ENCODE peak calls at places on chromosomes 3 and 15, in seven cellular contexts. Q is CD4-positive, CD25-positive, alpha-beta regulatory T cell; U is ovary; X is IMR-90; O is naive thymus-derived CD4-positive, alpha-beta T cell; K is A549; H is breast epithelium. J is an unnamed sample. For H3K9me3, the result is how much of the 10 kb centered on the place peaks cover.

GRCh38 chr3:165854696-165855095 is 17.5 kb upstream of the BCHE start:
- DNase-seq in K (peak), O (no peak), H (no peak), X (no peak), Q (no peak), U (no peak), J (no peak)

GRCh38 chr15:89494941-89495637 is 1.3 kb downstream of the RHCG start:
- DNase-seq in U (no peak), Q (no peak), X (no peak), O (no peak), H (no peak), K (peak), J (no peak)

GRCh38 chr15:44710236-44711088 is 661 bp downstream of the PATL2 start:
- DNase-seq in O (no peak), Q (peak), H (no peak), K (peak), X (peak), U (no peak), J (no peak)

GRCh38 chr3:54999159-54999558 is 71.3 kb upstream of the LRTM1 start:
- DNase-seq in X (peak), K (peak), O (no peak), H (no peak), Q (no peak), U (no peak), J (no peak)

GRCh38 chr15:70284438-70285214 is 186.9 kb upstream of the TLE3 start:
- DNase-seq in Q (no peak), K (no peak), X (no peak), U (no peak), O (no peak), H (peak), J (no peak)

GRCh38 chr3:53350652-53351051 is 3.3 kb upstream of the DCP1A start:
- DNase-seq in O (no peak), K (peak), U (no peak), X (peak), H (no peak), Q (no peak), J (no peak)

GRCh38 chr3:139120336-139120971 is 75.8 kb upstream of the PRR23C start:
- DNase-seq in U (no peak), K (peak), H (no peak), O (no peak), X (peak), Q (no peak), J (no peak)

GRCh38 chr3:129118745-129119144 is 2.9 kb downstream of the RAB43 start:
- DNase-seq in X (no peak), Q (peak), U (no peak), H (no peak), K (no peak), O (peak), J (peak)

GRCh38 chr15:40443255-40443654 is 2.5 kb downstream of the BAHD1 start:
- DNase-seq in H (no peak), U (no peak), X (no peak), O (no peak), K (no peak), Q (no peak), J (no peak)

GRCh38 chr3:186879776-186880175 is 37.3 kb downstream of the ADIPOQ start:
- DNase-seq in H (no peak), U (no peak), K (no peak), O (no peak), Q (no peak), X (no peak), J (no peak)

GRCh38 chr3:186880392-186880791 is 37.9 kb downstream of the ADIPOQ start:
- DNase-seq in O (no peak), X (no peak), H (no peak), U (no peak), Q (no peak), K (no peak), J (no peak)

GRCh38 chr3:186882881-186883685 is 40.6 kb downstream of the ADIPOQ start:
- DNase-seq in H (no peak), Q (no peak), K (peak), U (no peak), X (peak), O (peak), J (no peak)

GRCh38 chr3:186883686-186884058 is 41.2 kb downstream of the ADIPOQ start:
- DNase-seq in Q (no peak), U (no peak), O (no peak), X (no peak), H (no peak), K (no peak), J (no peak)

DNA sequence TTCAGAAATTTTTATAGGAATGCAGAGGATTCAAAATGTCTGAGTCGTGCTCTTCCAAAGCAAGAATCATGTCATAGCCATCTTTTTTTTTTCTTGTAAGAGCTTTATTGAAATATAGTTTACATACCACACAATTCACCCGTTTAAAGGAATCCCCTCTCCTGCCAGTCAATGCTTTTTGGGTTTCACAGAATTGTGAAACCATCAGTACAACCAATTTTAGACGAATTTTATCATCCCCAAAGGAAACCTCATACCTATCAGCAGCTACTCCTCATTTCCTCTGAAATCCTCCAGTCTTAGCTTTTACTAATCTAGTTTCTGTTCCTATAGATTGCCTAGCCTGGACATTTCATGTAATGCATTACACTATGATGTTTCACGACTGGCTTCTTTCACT is 39.6 kb downstream of the ADIPOQ start:
- DNase-seq in U (no peak), K (no peak), Q (no peak), H (no peak), X (no peak), O (no peak), J (no peak)
- H3K9me3 ChIP-seq in U (under half), K (under half), Q (under half), H (under half), X (under half), O (under half), J (under half)

DNA sequence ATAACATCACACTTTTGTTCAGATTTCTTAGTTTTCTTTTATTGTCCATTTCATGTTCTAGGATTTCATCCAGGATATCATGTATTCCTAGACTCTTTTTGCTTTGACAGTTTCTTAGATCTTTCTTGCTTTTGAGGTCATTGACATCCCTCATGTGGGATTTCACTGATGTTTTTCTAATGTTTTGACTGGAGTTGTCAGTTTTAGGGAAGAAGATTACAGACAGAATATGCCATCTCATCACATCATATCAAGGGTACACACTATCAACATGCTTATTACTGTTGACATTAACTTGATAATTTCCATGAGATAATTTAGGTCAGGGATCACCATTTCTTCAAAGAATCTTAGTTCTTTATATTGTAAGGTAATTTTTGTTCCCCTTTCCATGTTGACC is 101.7 kb downstream of the NPAP1 start:
- DNase-seq in O (no peak), X (no peak), U (no peak), Q (no peak), K (no peak), H (no peak), J (no peak)
- H3K9me3 ChIP-seq in O (under half), X (under half), U (under half), Q (under half), K (under half), H (under half), J (under half)

DNA sequence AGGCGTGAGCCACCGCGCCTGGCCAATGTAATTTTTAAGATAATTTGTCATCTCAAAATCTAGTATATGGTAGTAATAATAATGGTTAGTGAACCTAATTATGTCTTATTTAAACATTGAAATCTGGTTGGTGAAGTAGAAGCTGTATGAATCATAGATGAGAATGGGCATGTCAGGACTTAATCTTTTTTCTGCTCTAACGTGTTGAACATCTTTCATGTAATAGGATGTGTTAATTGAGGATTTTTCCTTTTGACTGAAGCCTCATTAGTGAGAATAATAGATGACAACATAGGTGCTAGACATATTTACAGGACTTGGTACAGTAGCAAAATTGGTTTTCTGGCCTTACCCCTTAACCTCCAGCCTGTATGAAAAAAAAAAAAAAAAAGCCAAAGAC is 835.6 kb downstream of the IGSF11 start:
- DNase-seq in Q (no peak), O (no peak), U (no peak), H (no peak), K (no peak), X (no peak), J (no peak)
- H3K9me3 ChIP-seq in Q (under half), O (under half), U (under half), H (under half), K (under half), X (under half), J (under half)

DNA sequence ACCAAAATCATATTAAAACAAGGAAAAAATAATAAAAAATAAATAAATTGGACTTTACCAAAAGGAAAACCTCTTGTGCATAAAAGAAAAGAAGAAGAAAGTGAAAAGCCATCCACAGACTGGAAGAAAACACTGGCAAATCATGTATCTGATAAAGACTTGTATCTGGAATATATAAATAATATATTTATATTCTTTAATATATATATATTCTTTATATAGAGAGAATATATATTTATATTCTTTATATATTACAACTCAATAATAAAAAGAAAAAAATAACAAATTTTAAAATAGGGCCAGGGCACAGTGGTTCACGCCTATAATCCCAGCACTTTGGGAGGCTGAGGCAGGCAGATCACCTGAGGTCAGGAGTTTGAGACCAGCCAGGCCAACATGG is 27.1 kb upstream of the ZNF445 start:
- DNase-seq in H (no peak), O (no peak), X (no peak), Q (no peak), K (no peak), U (no peak), J (no peak)
- H3K9me3 ChIP-seq in H (under half), O (under half), X (under half), Q (under half), K (half or more), U (under half), J (under half)

GRCh38 chr15:20341901-20342605 is 199.5 kb downstream of the GOLGA6L6 start:
- DNase-seq in H (peak), X (no peak), K (peak), Q (no peak), U (no peak), O (peak), J (peak)
- H3K9me3 ChIP-seq in H (half or more), X (half or more), K (half or more), Q (under half), U (under half), O (under half), J (under half)

GRCh38 chr15:25733856-25734679 is 129.1 kb downstream of the ATP10A start:
- DNase-seq in H (no peak), Q (no peak), U (no peak), X (no peak), K (no peak), O (no peak), J (no peak)
- H3K9me3 ChIP-seq in H (under half), Q (under half), U (under half), X (under half), K (under half), O (under half), J (under half)

GRCh38 chr3:1855836-1856235 is 242.8 kb upstream of the CNTN4 start:
- DNase-seq in U (no peak), X (no peak), H (no peak), O (no peak), K (no peak), Q (no peak), J (no peak)

GRCh38 chr3:1847571-1847970 is 251.1 kb upstream of the CNTN4 start:
- DNase-seq in H (no peak), U (no peak), Q (no peak), K (no peak), O (no peak), X (no peak), J (no peak)

GRCh38 chr3:1848935-1849334 is 249.7 kb upstream of the CNTN4 start:
- DNase-seq in K (no peak), H (no peak), U (no peak), X (no peak), O (no peak), Q (no peak), J (no peak)

GRCh38 chr3:1852950-1853349 is 245.7 kb upstream of the CNTN4 start:
- DNase-seq in H (no peak), K (no peak), Q (no peak), X (no peak), O (no peak), U (no peak), J (no peak)
- H3K9me3 ChIP-seq in H (under half), K (under half), Q (under half), X (under half), O (under half), U (under half), J (under half)

J was measured in T-helper 17 cell.